ENCODE peak calls at places on chromosomes 3 and 15, in five cellular contexts. Y, Q, M, I and A are unnamed samples.
A peak's percentile ranks its signal among the peaks of the same experiment; 100 is the strongest.

GRCh38 chr15:46265664-46266063 is 630.8 kb downstream of the SQOR start:
- DNase-seq in M (no peak), Q (no peak), I (no peak), Y (no peak), A (no peak)

GRCh38 chr15:49286649-49287394 is 116.8 kb downstream of the GALK2 start:
- DNase-seq in Y (no peak), I (peak; percentile 22), Q (no peak), M (no peak), A (no peak)

GRCh38 chr3:197518794-197519451 is 36.8 kb downstream of the BDH1 start:
- DNase-seq in M (no peak), Y (peak; percentile 16), Q (no peak), I (no peak), A (peak; percentile 25)

GRCh38 chr3:189508784-189509489 is 122.3 kb upstream of the TP63 start:
- DNase-seq in M (no peak), I (no peak), Q (no peak), Y (no peak), A (no peak)

GRCh38 chr3:123157598-123158287 is 44.0 kb upstream of the SEC22A start:
- DNase-seq in I (no peak), Q (peak; percentile 80), M (no peak), Y (no peak), A (no peak)

GRCh38 chr3:33578325-33579180 is 138.3 kb upstream of the UBP1 start:
- DNase-seq in M (no peak), Q (no peak), Y (no peak), I (peak; percentile 35), A (no peak)

GRCh38 chr3:1007890-1008289 is 84.9 kb upstream of the CNTN6 start:
- DNase-seq in M (no peak), I (no peak), Y (no peak), Q (no peak), A (no peak)

GRCh38 chr3:139572847-139573672 is 33.5 kb upstream of the RBP1 start:
- DNase-seq in M (no peak), Y (no peak), I (no peak), Q (no peak), A (no peak)

GRCh38 chr3:190644766-190645165 is 130.9 kb downstream of the IL1RAP start:
- DNase-seq in Q (no peak), Y (no peak), I (peak; percentile 67), M (no peak), A (no peak)

DNA sequence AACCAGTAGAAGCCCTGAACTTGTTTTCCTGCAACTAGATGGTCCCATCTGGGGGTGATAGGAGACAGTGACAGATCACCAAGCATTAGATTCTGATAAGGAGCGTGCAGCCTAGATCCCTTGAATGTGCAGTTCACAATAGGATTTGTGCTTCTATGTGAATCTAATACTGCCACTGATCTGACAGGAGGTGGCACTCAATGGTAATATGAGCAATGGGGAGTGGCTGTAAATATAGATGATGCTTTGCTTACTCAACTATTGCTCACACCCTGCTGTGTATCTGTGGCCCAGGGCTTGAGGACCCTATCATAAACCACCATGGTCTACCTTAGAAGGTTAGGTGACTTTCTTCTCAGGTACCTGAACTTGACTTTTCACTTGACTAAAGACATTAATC is 417.1 kb upstream of the ARHGEF26 start:
- DNase-seq in Y (no peak), Q (no peak), M (no peak), I (no peak), A (no peak)
- TF ChIP-seq CTCF in Y (no peak), Q (no peak), M (no peak), I (no peak), A (no peak)

GRCh38 chr15:60840306-60840702 is 361.4 kb upstream of the ICE2 start:
- DNase-seq in Q (no peak), M (no peak), I (peak; percentile 49), Y (no peak), A (no peak)
- H3K4me1 ChIP-seq in Q (no peaks in the 10 kb centered on the region), M (no peaks in the 10 kb centered on the region), I (peaks cover 3% of the 10 kb centered on the region), Y (peaks cover 3% of the 10 kb centered on the region), A (no peaks in the 10 kb centered on the region)

DNA sequence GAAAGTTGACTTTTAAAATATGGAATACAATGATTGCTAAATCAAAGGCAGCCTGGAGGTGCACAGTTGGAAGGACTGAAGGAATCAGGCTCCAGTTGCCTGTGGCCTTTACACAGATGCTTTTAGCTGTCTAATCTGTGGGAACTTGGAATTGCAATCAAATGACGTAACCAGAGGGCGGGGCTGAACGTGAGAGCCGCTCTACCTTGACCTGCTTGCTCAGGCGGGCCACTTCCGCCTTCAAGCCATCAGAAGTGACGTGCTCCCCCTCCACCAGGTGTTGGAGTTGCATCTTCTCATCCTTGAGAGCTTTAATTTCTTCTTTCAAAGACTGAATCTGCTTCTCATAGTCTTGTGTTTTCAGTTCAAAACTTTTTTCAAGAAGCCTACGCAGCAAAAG is 37.7 kb upstream of the GNB5 start:
- DNase-seq in Q (peak; percentile 58), M (no peak), Y (no peak), I (no peak), A (no peak)
- TF ChIP-seq CTCF in Q (no peak), M (no peak), Y (no peak), I (no peak), A (no peak)

DNA sequence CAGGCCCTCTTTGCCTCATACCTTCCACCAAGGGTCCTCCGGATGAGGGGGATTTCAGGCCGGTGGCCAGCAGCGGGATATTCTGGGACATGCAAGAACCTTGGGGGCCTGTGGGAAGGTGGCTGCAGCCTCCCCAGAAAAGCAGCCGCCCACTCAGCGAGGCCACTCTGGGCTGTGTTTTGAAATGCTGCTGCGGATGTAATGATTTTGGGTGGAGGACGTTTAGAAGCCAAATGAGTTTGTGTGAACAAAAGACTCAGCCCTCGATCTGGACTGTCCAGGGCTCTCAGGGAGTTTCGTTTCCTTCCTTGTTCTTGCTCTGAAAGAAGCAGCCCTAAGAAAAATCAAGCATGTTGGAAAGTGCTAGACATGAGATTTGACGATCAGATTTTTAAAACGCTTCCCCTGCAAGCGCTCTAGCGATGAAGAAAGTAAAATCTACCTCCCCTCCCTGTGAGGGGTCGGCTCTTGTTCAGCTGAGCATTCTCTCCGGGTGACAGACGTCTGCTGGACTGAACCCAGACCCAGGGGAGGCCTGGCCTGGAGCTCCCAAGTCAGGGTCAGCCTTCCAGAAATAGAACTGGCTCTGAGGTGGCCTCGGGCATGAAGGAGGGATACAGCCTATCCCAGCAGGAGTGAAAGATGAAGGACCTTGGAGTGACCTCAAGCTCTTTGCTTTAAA is 12.9 kb downstream of the HEG1 start:
- DNase-seq in M (peak; percentile 75), Y (peak; percentile 59), Q (no peak), I (peak; percentile 50), A (no peak)
- H3K4me1 ChIP-seq in M (peaks cover 63% of the 10 kb centered on the region), Y (peaks cover 22% of the 10 kb centered on the region), Q (peaks cover 35% of the 10 kb centered on the region), I (peaks cover 45% of the 10 kb centered on the region), A (peaks cover 34% of the 10 kb centered on the region)

DNA sequence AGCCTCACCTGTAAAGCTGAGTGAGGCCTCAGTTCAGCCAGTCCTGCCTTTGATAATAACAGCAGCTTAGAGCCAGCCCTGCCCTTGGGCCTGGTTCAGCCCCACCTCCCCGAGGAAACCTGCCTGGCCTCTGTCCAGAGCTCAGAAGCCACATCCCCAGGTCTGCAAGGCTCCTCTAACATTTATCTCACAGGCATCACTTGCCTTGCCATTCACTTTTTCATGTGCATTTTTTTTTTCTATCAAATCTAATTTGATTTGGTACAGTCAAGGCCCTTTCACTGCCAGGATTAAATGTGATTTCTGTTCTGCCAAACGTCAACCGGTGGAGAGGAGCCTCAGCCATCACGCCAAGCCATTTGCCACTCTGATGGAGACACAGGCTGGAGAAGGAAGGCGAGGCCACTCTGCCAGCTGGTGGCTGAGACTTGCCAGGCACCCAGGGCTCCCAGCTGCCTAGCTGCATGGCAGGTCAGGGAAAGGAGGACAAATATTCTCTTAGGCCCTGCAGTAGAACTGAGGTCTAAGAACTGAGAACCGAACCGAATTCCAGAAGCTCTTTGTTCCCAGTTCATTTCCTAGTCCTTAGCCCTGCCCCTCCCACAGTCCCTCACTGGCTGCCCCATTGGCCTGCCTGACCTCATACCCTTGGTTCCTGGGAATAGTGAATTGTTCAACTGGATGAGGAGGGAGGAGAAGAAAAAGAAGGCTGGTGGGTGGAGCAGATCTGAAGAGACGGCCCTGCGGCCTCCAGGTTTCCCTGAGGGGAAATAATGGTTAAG is 76.4 kb downstream of the SPSB4 start:
- DNase-seq in Y (no peak), I (no peak), Q (no peak), M (no peak), A (no peak)
- TF ChIP-seq CTCF in Y (no peak), I (no peak), Q (no peak), M (no peak), A (no peak)

DNA sequence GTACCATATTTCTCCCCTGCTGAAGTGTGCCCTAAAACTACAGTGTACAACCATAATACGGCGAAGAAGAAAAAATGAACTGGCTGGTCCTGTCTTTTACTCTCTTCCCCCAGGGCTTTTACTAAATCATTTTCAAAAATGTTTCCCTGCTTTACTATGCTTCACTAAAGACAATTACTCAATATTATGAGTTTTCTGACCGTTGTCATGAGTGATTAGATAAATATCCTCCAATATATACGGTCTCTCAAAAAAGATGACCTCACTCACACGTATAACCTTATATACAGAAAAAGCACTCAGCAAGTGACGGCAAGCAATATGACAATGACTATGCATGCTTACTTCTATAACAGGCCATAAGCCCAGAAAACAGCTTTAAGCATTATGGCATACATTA is 60.6 kb downstream of the TBL1XR1 start:
- DNase-seq in I (no peak), Y (no peak), M (no peak), Q (no peak), A (no peak)
- H3K4me1 ChIP-seq in I (peaks cover 4% of the 10 kb centered on the region), Y (peaks cover 11% of the 10 kb centered on the region), M (no peaks in the 10 kb centered on the region), Q (peaks cover 13% of the 10 kb centered on the region), A (peaks cover 40% of the 10 kb centered on the region)